ENCODE peak calls at places on chromosomes 2 and 18, in eight cellular contexts. U is non-pigmented ciliary epithelial cell, I is GM03348, M is renal cortical epithelial cell, N is G401, X is cortex of kidney, Q is type B pancreatic cell, L is T-helper 1 cell. W is an unnamed sample.

GRCh38 chr2:188410504-188411235 is 119.0 kb downstream of the GULP1 start:
- DNase-seq in Q (no peak), N (no peak), U (no peak), I (no peak), M (peak), X (no peak), L (no peak), W (no peak)

GRCh38 chr2:186129767-186130581 is 356.1 kb upstream of the ZC3H15 start:
- DNase-seq in L (no peak), I (no peak), U (peak), X (no peak), M (peak), Q (no peak), N (no peak), W (no peak)

GRCh38 chr2:11777066-11777782 is 30.8 kb downstream of the LPIN1 start:
- DNase-seq in I (no peak), Q (no peak), X (no peak), N (no peak), U (no peak), M (no peak), L (no peak), W (no peak)

GRCh38 chr2:231464576-231465540 is 574 bp upstream of the NCL start:
- DNase-seq in M (no peak), L (peak), U (no peak), N (peak), X (peak), Q (peak), I (peak), W (no peak)

GRCh38 chr2:86518498-86518897 is 44.7 kb downstream of the CHMP3 start:
- DNase-seq in L (peak), X (no peak), N (peak), I (peak), Q (no peak), U (no peak), M (no peak), W (no peak)

GRCh38 chr2:25473758-25474335 is 132.1 kb upstream of the DNMT3A start:
- DNase-seq in U (no peak), X (peak), Q (no peak), L (no peak), M (peak), N (peak), I (no peak), W (peak)

GRCh38 chr2:190554357-190555006 is 20.0 kb upstream of the NEMP2 start:
- DNase-seq in M (no peak), Q (no peak), N (no peak), L (no peak), I (no peak), U (no peak), X (no peak), W (no peak)

GRCh38 chr18:61683856-61684255 is 209.0 kb downstream of the RNF152 start:
- DNase-seq in X (no peak), M (no peak), Q (no peak), U (no peak), N (no peak), I (no peak), L (no peak), W (no peak)

GRCh38 chr2:111712361-111712760 is 171.6 kb downstream of the ANAPC1 start:
- DNase-seq in U (no peak), X (no peak), I (no peak), M (no peak), Q (no peak), N (no peak), L (no peak), W (no peak)

GRCh38 chr2:173159794-173160463 is 84.3 kb downstream of the MAP3K20 start:
- DNase-seq in U (peak), L (no peak), N (no peak), Q (no peak), M (peak), X (no peak), I (peak), W (peak)

GRCh38 chr2:28318462-28319117 is 74.1 kb upstream of the FOSL2 start:
- DNase-seq in M (no peak), L (no peak), N (no peak), I (no peak), U (no peak), Q (peak), X (no peak), W (no peak)

GRCh38 chr18:10715791-10716190 is 190.0 kb downstream of the NAPG start:
- DNase-seq in N (no peak), Q (no peak), L (no peak), I (peak), X (no peak), M (peak), U (no peak), W (no peak)

GRCh38 chr2:56266761-56267411 is 83.1 kb downstream of the CCDC85A start:
- DNase-seq in N (peak), L (no peak), I (peak), Q (no peak), U (no peak), X (no peak), M (no peak), W (no peak)

GRCh38 chr2:200702646-200703118 is 109.0 kb upstream of the BZW1 start:
- DNase-seq in I (no peak), L (peak), U (no peak), Q (no peak), M (no peak), X (no peak), N (no peak), W (no peak)

W was measured in kidney epithelial cell.